ENCODE peak calls at places on chromosome 7, in eight cellular contexts. A is astrocyte, C is ovary, R is lower lobe of right lung, I is heart left ventricle, Z is HCT116, J is A673, V is DND-41. G is an unnamed sample.

GRCh38 chr7:128453836-128454804 is 1.6 kb upstream of the HILPDA start:
- DNase-seq in A (peak; percentile 87), C (peak; percentile 95), R (peak; percentile 72), I (peak; percentile 92), Z (no peak), J (no peak), V (no peak), G (peak; percentile 93)

GRCh38 chr7:22934023-22934422 is 79.9 kb downstream of the HYCC1 start:
- DNase-seq in A (no peak), C (no peak), R (no peak), I (no peak), Z (no peak), J (no peak), V (no peak), G (no peak)

GRCh38 chr7:27784399-27785053 is 44.6 kb downstream of the TAX1BP1 start:
- DNase-seq in A (peak; percentile 49), C (no peak), R (no peak), I (no peak), Z (peak; percentile 76), J (peak; percentile 63), V (peak; percentile 10), G (no peak)

GRCh38 chr7:3232228-3232627 is 68.8 kb upstream of the SDK1 start:
- DNase-seq in A (no peak), C (no peak), R (no peak), I (no peak), Z (no peak), J (no peak), V (no peak), G (peak; percentile 87)

GRCh38 chr7:148687555-148687954 is 11.1 kb upstream of the CUL1 start:
- DNase-seq in A (peak; percentile 74), C (no peak), R (no peak), I (no peak), Z (no peak), J (no peak), V (no peak), G (no peak)

GRCh38 chr7:115910541-115911164 is 119.9 kb downstream of the TFEC start:
- DNase-seq in A (peak; percentile 22), C (no peak), R (no peak), I (no peak), Z (peak; percentile 41), J (peak; percentile 71), V (no peak), G (no peak)

GRCh38 chr7:33904680-33905388 is 505 bp upstream of the BMPER start:
- DNase-seq in A (no peak), C (peak; percentile 74), R (peak; percentile 44), I (peak; percentile 41), Z (no peak), J (peak; percentile 70), V (no peak), G (no peak)

GRCh38 chr7:96321041-96321669 is 743 bp downstream of the SLC25A13 start:
- DNase-seq in A (peak; percentile 71), C (peak; percentile 84), R (peak; percentile 89), I (peak; percentile 92), Z (peak; percentile 77), J (peak; percentile 94), V (peak; percentile 57), G (peak; percentile 90)

GRCh38 chr7:141355057-141355456 is 196.2 kb upstream of the AGK start:
- DNase-seq in A (peak; percentile 49), C (no peak), R (no peak), I (no peak), Z (no peak), J (peak; percentile 18), V (no peak), G (no peak)

GRCh38 chr7:38942431-38943051 is 33.5 kb upstream of the VPS41 start:
- DNase-seq in A (no peak), C (no peak), R (no peak), I (no peak), Z (no peak), J (no peak), V (no peak), G (no peak)

GRCh38 chr7:11706666-11707605 is 125.1 kb downstream of the THSD7A start:
- DNase-seq in A (peak; percentile 27), C (no peak), R (no peak), I (no peak), Z (no peak), J (no peak), V (no peak), G (no peak)

GRCh38 chr7:75905785-75906604 is 9.0 kb upstream of the POR start:
- DNase-seq in A (peak; percentile 42), C (peak; percentile 81), R (peak; percentile 91), I (peak; percentile 71), Z (no peak), J (peak; percentile 20), V (no peak), G (peak; percentile 82)

GRCh38 chr7:38069052-38069451 is 109.0 kb upstream of the STARD3NL start:
- DNase-seq in A (no peak), C (no peak), R (no peak), I (no peak), Z (no peak), J (no peak), V (no peak), G (no peak)

GRCh38 chr7:96388620-96389383 is 66.9 kb upstream of the SLC25A13 start:
- DNase-seq in A (peak; percentile 81), C (no peak), R (no peak), I (no peak), Z (no peak), J (peak; percentile 11), V (no peak), G (no peak)

GRCh38 chr7:151131622-151132293 is 35.7 kb downstream of the GBX1 start:
- DNase-seq in A (no peak), C (no peak), R (peak; percentile 41), I (peak; percentile 39), Z (no peak), J (no peak), V (no peak), G (no peak)

GRCh38 chr7:156473476-156474240 is 166.9 kb upstream of the RNF32 start:
- DNase-seq in A (peak; percentile 10), C (no peak), R (no peak), I (no peak), Z (peak; percentile 27), J (peak; percentile 43), V (peak; percentile 31), G (no peak)

GRCh38 chr7:13097508-13097907 is 410.1 kb downstream of the ARL4A start:
- DNase-seq in A (no peak), C (no peak), R (no peak), I (no peak), Z (no peak), J (no peak), V (no peak), G (no peak)

GRCh38 chr7:100088095-100088620 is 611 bp upstream of the COPS6 start:
- DNase-seq in A (no peak), C (no peak), R (no peak), I (no peak), Z (no peak), J (no peak), V (no peak), G (no peak)

GRCh38 chr7:121372376-121373024 is 23.6 kb downstream of the FAM3C start:
- DNase-seq in A (peak; percentile 64), C (no peak), R (no peak), I (no peak), Z (no peak), J (peak; percentile 81), V (no peak), G (no peak)

DNA sequence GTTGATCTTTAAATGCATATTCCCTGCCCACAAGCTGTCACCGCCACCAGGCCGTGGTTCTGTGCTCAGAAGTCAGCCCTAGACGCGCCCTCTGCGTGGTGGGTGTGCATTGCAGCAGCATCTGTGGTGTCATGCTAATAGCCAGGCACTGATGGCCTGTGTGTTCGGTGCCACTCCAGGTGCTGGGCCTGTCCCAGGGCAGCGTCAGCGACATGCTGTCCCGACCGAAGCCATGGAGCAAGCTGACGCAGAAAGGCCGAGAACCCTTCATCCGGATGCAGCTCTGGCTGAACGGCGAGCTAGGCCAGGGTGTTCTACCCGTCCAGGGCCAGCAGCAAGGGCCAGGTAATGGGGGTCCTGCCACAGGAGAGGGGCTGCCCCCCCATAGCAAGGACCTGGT is 82.5 kb upstream of the SH2B2 start:
- DNase-seq in A (no peak), C (no peak), R (no peak), I (no peak), Z (no peak), J (no peak), V (no peak), G (no peak)
- H3K36me3 ChIP-seq in A (peaks cover 6% of the 10 kb centered on the region), C (no peaks in the 10 kb centered on the region), R (peaks cover 90% of the 10 kb centered on the region), I (no peaks in the 10 kb centered on the region), Z (peaks cover 4% of the 10 kb centered on the region), J (no peaks in the 10 kb centered on the region), V (peaks cover 87% of the 10 kb centered on the region), G (peaks cover 97% of the 10 kb centered on the region)

GRCh38 chr7:64802699-64803098 is 8.5 kb downstream of the ZNF138 start:
- DNase-seq in A (no peak), C (no peak), R (no peak), I (no peak), Z (no peak), J (no peak), V (no peak), G (no peak)
- H3K36me3 ChIP-seq in A (peaks cover 9% of the 10 kb centered on the region), C (no peaks in the 10 kb centered on the region), R (peaks cover 26% of the 10 kb centered on the region), I (peaks cover 3% of the 10 kb centered on the region), Z (peaks cover 3% of the 10 kb centered on the region), J (peaks cover 35% of the 10 kb centered on the region), V (peaks cover 90% of the 10 kb centered on the region), G (no peaks in the 10 kb centered on the region)

DNA sequence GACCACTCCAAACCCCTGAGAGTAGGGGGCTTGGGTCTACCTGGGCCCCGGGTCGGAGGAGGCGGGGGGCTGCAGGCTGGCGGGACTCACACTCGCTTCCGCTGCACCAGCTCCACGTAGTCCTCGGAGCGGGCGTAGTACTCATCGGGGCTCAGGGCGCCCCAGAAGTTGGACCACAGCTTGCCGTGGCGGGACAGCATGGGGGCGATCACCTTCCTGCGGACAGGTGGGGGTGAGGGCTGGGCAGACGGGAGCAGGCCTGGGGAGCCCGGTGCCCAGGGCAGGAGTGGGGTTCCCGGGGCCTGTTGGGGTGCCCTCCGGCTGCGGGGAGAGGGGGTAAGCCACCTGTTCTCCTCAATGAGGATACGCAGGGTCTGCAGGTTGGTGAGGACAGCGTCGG is 5.9 kb downstream of the PLOD3 start:
- DNase-seq in A (no peak), C (no peak), R (no peak), I (no peak), Z (no peak), J (no peak), V (no peak), G (no peak)
- H3K36me3 ChIP-seq in A (peaks cover 10% of the 10 kb centered on the region), C (no peaks in the 10 kb centered on the region), R (peaks cover 90% of the 10 kb centered on the region), I (no peaks in the 10 kb centered on the region), Z (peaks cover 13% of the 10 kb centered on the region), J (peaks cover 13% of the 10 kb centered on the region), V (peaks cover 26% of the 10 kb centered on the region), G (peaks cover 73% of the 10 kb centered on the region)

DNA sequence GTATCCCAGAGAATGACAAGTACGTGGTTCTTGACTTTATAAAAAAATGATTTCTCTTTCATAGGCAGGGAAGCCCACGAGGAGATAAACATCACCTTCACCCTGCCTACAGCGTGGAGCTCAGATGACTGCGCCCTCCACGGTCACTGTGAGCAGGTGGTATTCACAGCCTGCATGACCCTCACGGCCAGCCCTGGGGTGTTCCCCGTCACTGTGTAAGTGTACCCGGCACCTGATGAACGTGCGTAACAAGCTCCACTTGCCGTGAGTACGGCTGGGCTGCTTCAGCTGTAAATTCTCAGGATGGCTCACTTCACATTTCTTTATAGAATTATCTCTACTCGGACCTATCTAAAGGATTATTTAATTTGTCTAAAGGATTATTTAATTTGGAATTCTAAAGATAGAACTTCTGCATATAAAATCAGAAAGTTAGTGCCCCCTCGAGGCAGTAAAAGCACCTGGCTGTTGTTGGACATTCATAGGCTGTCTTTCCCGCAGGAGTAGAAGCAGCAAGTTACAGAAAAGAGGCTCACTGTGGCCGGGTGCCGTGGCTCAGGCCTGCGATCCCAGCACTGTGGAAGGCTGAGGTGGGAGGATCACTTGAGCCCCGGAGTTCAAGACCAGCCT is 27.6 kb downstream of the TMEM248 start:
- DNase-seq in A (no peak), C (no peak), R (no peak), I (no peak), Z (no peak), J (no peak), V (no peak), G (no peak)
- H3K36me3 ChIP-seq in A (peaks cover 31% of the 10 kb centered on the region), C (no peaks in the 10 kb centered on the region), R (peaks cover 100% of the 10 kb centered on the region), I (peaks cover 31% of the 10 kb centered on the region), Z (peaks cover 40% of the 10 kb centered on the region), J (peaks cover 65% of the 10 kb centered on the region), V (peaks cover 93% of the 10 kb centered on the region), G (peaks cover 99% of the 10 kb centered on the region)